ENCODE peak calls at places on chromosomes 2 and 18, in five cellular contexts. A is upper lobe of left lung, M is stomach, G is breast epithelium, N is sigmoid colon. D is an unnamed sample.

GRCh38 chr2:99775585-99775984 is 285.8 kb upstream of the REV1 start:
- DNase-seq in A (no peak), M (no peak), G (no peak), N (no peak), D (no peak)

GRCh38 chr18:77023115-77023782 is 109.3 kb downstream of the MBP start:
- DNase-seq in A (no peak), M (no peak), G (no peak), N (no peak), D (no peak)

GRCh38 chr2:145484443-145485086 is 964.6 kb upstream of the ZEB2 start:
- DNase-seq in A (no peak), M (no peak), G (no peak), N (no peak), D (no peak)

GRCh38 chr2:167404896-167405295 is 516.6 kb downstream of the XIRP2 start:
- DNase-seq in A (no peak), M (no peak), G (no peak), N (no peak), D (no peak)

GRCh38 chr2:149653831-149654445 is 66.4 kb upstream of the MMADHC start:
- DNase-seq in A (no peak), M (no peak), G (no peak), N (no peak), D (no peak)

GRCh38 chr2:199988176-199988575 is 32.8 kb downstream of the MAIP1 start:
- DNase-seq in A (no peak), M (no peak), G (no peak), N (no peak), D (no peak)

GRCh38 chr2:8018956-8019355 is 662.9 kb upstream of the ID2 start:
- DNase-seq in A (no peak), M (no peak), G (no peak), N (no peak), D (peak)

GRCh38 chr2:30029804-30030203 is 108.4 kb upstream of the ALK start:
- DNase-seq in A (no peak), M (no peak), G (no peak), N (no peak), D (no peak)

GRCh38 chr2:197198890-197199289 is 111.7 kb downstream of the ANKRD44 start:
- DNase-seq in A (peak), M (peak), G (no peak), N (no peak), D (no peak)

GRCh38 chr2:236866542-236867340 is 218.9 kb upstream of the COPS8 start:
- DNase-seq in A (no peak), M (peak), G (peak), N (peak), D (peak)

GRCh38 chr2:236862526-236862925 is 223.2 kb upstream of the COPS8 start:
- DNase-seq in A (no peak), M (no peak), G (no peak), N (peak), D (peak)

GRCh38 chr2:236863729-236864126 is 222.0 kb upstream of the COPS8 start:
- DNase-seq in A (no peak), M (peak), G (no peak), N (peak), D (peak)

GRCh38 chr2:236862961-236863728 is 222.5 kb upstream of the COPS8 start:
- DNase-seq in A (no peak), M (peak), G (no peak), N (peak), D (peak)

GRCh38 chr2:236865052-236865451 is 220.6 kb upstream of the COPS8 start:
- DNase-seq in A (no peak), M (no peak), G (peak), N (peak), D (peak)
- H3K4me3 ChIP-seq in A (no peak), M (no peak), G (no peak), N (no peak), D (no peak)

DNA sequence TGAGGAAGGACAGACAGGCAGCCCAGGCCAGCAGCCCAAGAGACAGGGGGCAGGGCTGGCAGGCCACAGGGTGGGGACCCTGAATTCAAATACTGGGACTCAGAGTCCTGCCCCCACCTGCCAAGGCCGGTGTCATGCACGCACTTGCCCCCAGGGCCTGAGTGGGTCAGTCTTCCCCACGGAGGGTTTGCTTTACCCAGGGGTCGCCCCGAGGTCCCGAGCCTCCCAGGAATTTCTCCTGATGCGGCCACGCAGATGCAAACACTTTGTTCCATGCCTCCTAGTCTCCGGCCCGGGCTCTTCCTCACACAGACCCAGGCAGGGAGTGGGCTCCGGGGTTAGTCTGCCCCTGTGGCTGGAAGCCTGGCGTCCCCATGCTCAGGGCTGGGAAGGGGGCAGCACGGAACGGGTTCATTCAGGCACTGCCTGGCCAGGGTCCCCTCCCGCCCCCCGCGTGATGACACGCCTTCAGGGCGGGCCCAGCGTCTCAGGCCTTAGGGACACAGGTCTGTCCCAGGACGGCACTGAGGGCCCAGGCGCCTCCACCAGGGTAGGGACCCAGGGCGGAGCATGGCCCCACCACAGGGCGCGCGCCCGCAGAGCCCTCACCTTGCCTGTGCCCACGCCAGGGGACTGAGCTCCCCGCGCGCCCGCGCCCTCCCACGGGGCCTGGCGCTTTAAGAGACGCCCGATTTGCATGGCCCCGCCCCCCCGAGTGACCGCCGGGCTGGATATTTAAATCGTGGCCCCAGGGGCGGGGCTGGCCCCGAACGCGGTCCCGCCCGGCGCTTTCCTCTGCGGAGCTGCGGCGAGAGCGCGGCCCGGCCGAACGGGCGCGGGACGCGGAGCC is at the start of gene SNED1:
- DNase-seq in A (peak), M (peak), G (peak), N (peak), D (no peak)
- TF ChIP-seq POLR2A in A (no peak), M (no peak), G (peak), N (no peak), D (no peak)

GRCh38 chr2:240134956-240135520 is 1.1 kb downstream of the COPS9 start:
- DNase-seq in A (no peak), M (no peak), G (peak), N (no peak), D (no peak)
- H3K4me3 ChIP-seq in A (peak), M (peak), G (peak), N (peak), D (peak)

DNA sequence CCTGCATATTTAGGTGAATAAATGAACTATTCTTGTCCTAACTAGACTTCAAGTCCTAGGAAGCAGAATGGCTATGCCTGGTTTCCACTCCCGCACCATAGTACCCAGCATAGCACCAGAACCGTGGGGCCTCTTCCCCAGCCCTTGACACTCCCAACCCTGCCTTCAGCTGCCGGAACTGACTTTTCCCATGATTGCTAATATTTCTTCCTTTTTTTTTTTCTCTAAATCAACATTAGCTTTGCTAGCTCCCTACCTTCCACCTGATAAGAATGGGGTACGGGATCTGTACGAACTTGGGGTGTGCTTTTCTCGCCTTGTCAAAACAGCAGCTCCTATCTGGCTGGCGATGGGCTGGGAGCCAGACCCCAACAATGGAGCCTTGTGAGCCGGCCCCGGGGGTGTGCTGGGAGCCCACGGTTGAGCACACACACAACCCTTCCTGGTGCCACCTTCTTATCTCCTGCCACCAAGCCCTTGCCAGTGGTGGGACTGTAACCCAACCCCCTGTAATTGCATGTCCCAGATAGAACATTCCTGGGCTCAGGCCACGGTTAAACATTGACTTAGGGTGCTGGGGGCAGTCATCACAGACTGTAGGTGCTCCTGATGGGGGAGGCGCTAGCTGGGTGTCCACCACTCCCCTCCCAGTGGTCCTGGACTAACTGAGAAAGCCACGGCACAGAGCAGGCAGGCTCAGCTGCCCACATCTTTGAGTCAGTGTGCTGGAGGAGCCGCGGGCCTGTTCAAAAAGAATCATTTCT is 213.0 kb upstream of the HAAO start:
- DNase-seq in A (peak), M (peak), G (no peak), N (no peak), D (no peak)
- TF ChIP-seq POLR2A in A (no peak), M (no peak), G (no peak), N (no peak), D (no peak)

GRCh38 chr18:35267809-35268208 is 22.2 kb downstream of the ZSCAN30 start:
- DNase-seq in A (peak), M (no peak), G (no peak), N (peak), D (no peak)
- H3K4me3 ChIP-seq in A (peak), M (peak), G (peak), N (peak), D (peak)

GRCh38 chr18:52992041-52992440 is 652.0 kb downstream of the DCC start:
- DNase-seq in A (no peak), M (no peak), G (no peak), N (no peak), D (no peak)
- TF ChIP-seq POLR2A in A (no peak), M (no peak), G (no peak), N (no peak), D (no peak)

GRCh38 chr2:172021955-172022354 is 22.2 kb downstream of the METAP1D start:
- DNase-seq in A (no peak), M (no peak), G (no peak), N (no peak), D (no peak)

GRCh38 chr2:172021074-172021931 is 21.6 kb downstream of the METAP1D start:
- DNase-seq in A (no peak), M (no peak), G (no peak), N (no peak), D (no peak)
- H3K4me3 ChIP-seq in A (no peak), M (no peak), G (no peak), N (no peak), D (no peak)

GRCh38 chr18:46917108-46917807 is at the start of the genes KATNAL2 and PIAS2:
- DNase-seq in A (peak), M (peak), G (peak), N (peak), D (no peak)
- TF ChIP-seq POLR2A in A (peak), M (no peak), G (no peak), N (peak), D (peak)

D was measured in vagina.